ENCODE peak calls at places on chromosomes 12 and 14, in eight cellular contexts. H is hepatocyte, B is HepG2, K is K562, A is bronchial epithelial cell, D is HL-60, Q is GM12865, J is tibial artery. F is an unnamed sample.

GRCh38 chr14:66508846-66509621 is 1.1 kb downstream of the GPHN start:
- DNase-seq in H (peak; percentile 57), B (no peak), K (peak; percentile 19), A (no peak), D (no peak), Q (peak; percentile 84), J (peak; percentile 72), F (no peak)

GRCh38 chr12:116026768-116027550 is 250.5 kb downstream of the MED13L start:
- DNase-seq in H (no peak), B (no peak), K (no peak), A (no peak), D (no peak), Q (no peak), J (no peak), F (no peak)

GRCh38 chr12:1808798-1809480 is 11.4 kb upstream of the LRTM2 start:
- DNase-seq in H (no peak), B (no peak), K (no peak), A (no peak), D (no peak), Q (peak; percentile 54), J (peak; percentile 55), F (no peak)

GRCh38 chr12:91507754-91508153 is 325.1 kb upstream of the DCN start:
- DNase-seq in H (no peak), B (no peak), K (no peak), A (no peak), D (no peak), Q (no peak), J (no peak), F (no peak)

GRCh38 chr14:95858893-95859292 is 17.7 kb upstream of the TUNAR start:
- DNase-seq in H (no peak), B (no peak), K (no peak), A (no peak), D (no peak), Q (no peak), J (no peak), F (no peak)

GRCh38 chr14:58415636-58416559 is 11.4 kb downstream of the TIMM9 start:
- DNase-seq in H (no peak), B (no peak), K (no peak), A (no peak), D (no peak), Q (no peak), J (no peak), F (no peak)

GRCh38 chr12:28936221-28936620 is 212.9 kb upstream of the FAR2 start:
- DNase-seq in H (no peak), B (no peak), K (no peak), A (no peak), D (no peak), Q (no peak), J (no peak), F (no peak)

GRCh38 chr14:100263141-100263540 is 24.2 kb downstream of the YY1 start:
- DNase-seq in H (peak; percentile 23), B (no peak), K (no peak), A (no peak), D (no peak), Q (no peak), J (no peak), F (no peak)

GRCh38 chr14:88228519-88229236 is 94.4 kb downstream of the KCNK10 start:
- DNase-seq in H (no peak), B (no peak), K (no peak), A (peak; percentile 64), D (no peak), Q (no peak), J (no peak), F (no peak)

GRCh38 chr12:74021937-74022336 is 515.7 kb upstream of the ATXN7L3B start:
- DNase-seq in H (peak; percentile 80), B (peak; percentile 50), K (peak; percentile 45), A (peak; percentile 61), D (peak; percentile 5), Q (peak; percentile 69), J (no peak), F (peak; percentile 8)

GRCh38 chr14:64646103-64646502 is 58.1 kb upstream of the PLEKHG3 start:
- DNase-seq in H (peak; percentile 56), B (no peak), K (no peak), A (no peak), D (no peak), Q (no peak), J (no peak), F (no peak)

GRCh38 chr12:70049596-70050360 is 193.5 kb upstream of the CNOT2 start:
- DNase-seq in H (peak; percentile 57), B (no peak), K (peak; percentile 22), A (peak; percentile 94), D (no peak), Q (peak; percentile 89), J (no peak), F (no peak)

GRCh38 chr12:6169107-6169440 is 31.1 kb upstream of the CD9 start:
- DNase-seq in H (no peak), B (no peak), K (no peak), A (no peak), D (no peak), Q (no peak), J (peak; percentile 59), F (no peak)

GRCh38 chr12:111685322-111685810 is 390 bp downstream of the BRAP start:
- DNase-seq in H (peak; percentile 54), B (peak; percentile 12), K (peak; percentile 65), A (peak; percentile 17), D (no peak), Q (peak; percentile 5), J (no peak), F (no peak)

GRCh38 chr12:128959931-128960330 is 106.7 kb downstream of the GLT1D1 start:
- DNase-seq in H (no peak), B (no peak), K (no peak), A (no peak), D (no peak), Q (no peak), J (no peak), F (no peak)

GRCh38 chr12:128951448-128951847 is 98.2 kb downstream of the GLT1D1 start:
- DNase-seq in H (no peak), B (no peak), K (no peak), A (no peak), D (no peak), Q (no peak), J (no peak), F (no peak)

GRCh38 chr12:128961957-128962356 is 108.7 kb downstream of the GLT1D1 start:
- DNase-seq in H (no peak), B (no peak), K (no peak), A (no peak), D (no peak), Q (no peak), J (no peak), F (no peak)

GRCh38 chr12:128961308-128961923 is 108.1 kb downstream of the GLT1D1 start:
- DNase-seq in H (no peak), B (no peak), K (no peak), A (no peak), D (no peak), Q (no peak), J (no peak), F (no peak)

DNA sequence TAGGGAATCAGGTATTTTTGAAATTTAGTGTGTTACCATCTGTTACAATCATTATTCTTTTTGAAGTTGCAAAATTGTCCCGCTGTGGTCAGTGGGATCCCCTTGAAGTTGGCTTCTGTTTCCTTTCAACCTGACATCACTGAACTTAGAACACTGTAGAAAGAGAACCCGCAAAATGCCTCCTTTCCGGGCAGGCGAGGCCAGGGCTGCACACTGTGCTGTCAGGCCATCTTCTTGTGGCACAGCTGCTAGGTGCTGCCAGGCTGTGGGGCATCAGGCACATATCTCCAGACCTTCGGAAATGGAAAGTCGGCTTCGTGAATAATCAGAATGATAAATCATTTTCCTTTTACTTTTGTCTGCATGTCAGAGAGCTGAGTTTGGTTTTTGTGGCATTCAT is 103.5 kb downstream of the GLT1D1 start:
- DNase-seq in H (no peak), B (no peak), K (no peak), A (no peak), D (peak; percentile 39), Q (no peak), J (no peak), F (no peak)
- H3K4me3 ChIP-seq in H (no peak overlapping the region), B (no peak overlapping the region), K (no peak overlapping the region), A (no peak overlapping the region), D (no peak overlapping the region), Q (no peak overlapping the region), J (no peak overlapping the region), F (no peak overlapping the region)

DNA sequence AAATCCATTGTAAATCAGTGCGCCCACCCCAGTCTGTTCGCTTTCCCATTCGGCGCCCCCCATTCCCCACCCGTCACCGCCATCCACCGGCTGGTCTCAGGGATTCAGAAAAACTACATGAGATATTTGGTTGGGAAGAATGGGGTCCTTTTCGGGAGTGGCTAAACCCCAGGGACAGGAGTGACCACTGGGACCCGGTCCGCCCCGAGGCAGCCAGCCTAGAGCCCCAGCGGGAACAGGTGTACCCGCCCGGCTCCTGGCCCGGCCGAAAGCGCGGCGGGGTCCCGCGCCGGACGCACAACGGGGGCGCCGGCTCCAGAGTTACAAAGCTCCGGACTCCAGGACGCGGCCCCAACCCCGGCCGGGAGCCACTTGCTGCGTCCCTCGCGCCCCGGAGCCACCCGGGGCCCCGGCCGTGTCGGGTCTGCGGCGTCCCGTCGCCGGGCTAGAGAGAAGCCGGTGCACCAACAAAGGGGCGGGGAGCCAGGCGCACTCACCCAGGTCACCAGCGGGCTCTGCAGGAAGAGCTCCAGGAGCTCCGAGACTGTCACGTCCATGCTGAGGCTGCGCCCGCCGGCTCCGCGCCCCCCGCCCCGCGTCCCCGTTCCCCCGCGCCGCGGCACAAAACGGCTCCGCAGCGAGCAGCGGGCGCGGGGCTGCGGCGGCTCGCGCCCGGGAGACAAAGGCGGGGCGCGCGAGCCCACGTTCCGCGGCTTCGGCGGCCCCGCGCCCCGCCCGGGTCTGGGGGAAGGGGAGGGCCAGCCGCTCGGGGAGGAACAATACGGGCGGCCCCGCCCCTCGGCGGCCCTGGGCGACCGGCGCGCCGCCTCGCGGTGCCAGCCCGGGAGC is at the start of gene CCDC88C:
- DNase-seq in H (peak; percentile 86), B (peak; percentile 54), K (peak; percentile 85), A (peak; percentile 40), D (no peak), Q (peak; percentile 84), J (no peak), F (no peak)
- TF ChIP-seq CTCF in H (peak; percentile 24), B (no peak), K (no peak), A (no peak), D (no peak), Q (no peak), J (no peak), F (no peak)

GRCh38 chr14:70278281-70278680 is 81.2 kb downstream of the COX16 start:
- DNase-seq in H (no peak), B (no peak), K (no peak), A (no peak), D (no peak), Q (no peak), J (no peak), F (no peak)

GRCh38 chr14:70282666-70283065 is 76.8 kb downstream of the COX16 start:
- DNase-seq in H (no peak), B (no peak), K (no peak), A (no peak), D (no peak), Q (peak; percentile 37), J (no peak), F (no peak)

GRCh38 chr14:70280931-70281330 is 78.6 kb downstream of the COX16 start:
- DNase-seq in H (no peak), B (no peak), K (no peak), A (no peak), D (no peak), Q (no peak), J (no peak), F (no peak)

GRCh38 chr14:70281938-70282337 is 77.5 kb downstream of the COX16 start:
- DNase-seq in H (peak; percentile 14), B (no peak), K (no peak), A (no peak), D (no peak), Q (peak; percentile 43), J (no peak), F (no peak)
- H3K4me3 ChIP-seq in H (no peak overlapping the region), B (no peak overlapping the region), K (no peak overlapping the region), A (no peak overlapping the region), D (no peak overlapping the region), Q (peak overlapping the region; percentile 3), J (no peak overlapping the region), F (no peak overlapping the region)

GRCh38 chr12:96902076-96902475 is 5.0 kb upstream of the NEDD1 start:
- DNase-seq in H (no peak), B (no peak), K (no peak), A (no peak), D (no peak), Q (peak; percentile 39), J (no peak), F (no peak)
- TF ChIP-seq CTCF in H (no peak), B (peak; percentile 26), K (peak; percentile 7), A (no peak), D (no peak), Q (peak; percentile 7), J (no peak), F (no peak)

F was measured in astrocyte of the cerebellum.